ENCODE peak calls at places on chromosomes 5 and 9, in four cellular contexts. N, P, J and I are unnamed samples.

GRCh38 chr5:107381189-107381856 is 289.4 kb downstream of the EFNA5 start:
- DNase-seq in N (no peak), P (peak), J (peak), I (no peak)

GRCh38 chr5:72597456-72597948 is 90.3 kb upstream of the ZNF366 start:
- DNase-seq in N (no peak), P (peak), J (peak), I (no peak)

GRCh38 chr5:78016831-78017529 is 240.8 kb upstream of the TBCA start:
- DNase-seq in N (no peak), P (no peak), J (no peak), I (no peak)

GRCh38 chr9:75102177-75102790 is 14.0 kb downstream of the OSTF1 start:
- DNase-seq in J (no peak), P (no peak), N (no peak), I (no peak)

GRCh38 chr9:136576269-136576626 is 30.4 kb upstream of the NOTCH1 start:
- DNase-seq in N (no peak), J (peak), P (peak), I (no peak)

GRCh38 chr9:110192531-110193326 is 15.2 kb downstream of the C9orf152 start:
- DNase-seq in P (peak), J (no peak), N (peak), I (peak)

GRCh38 chr5:40841068-40841805 is at the start of gene CARD6:
- DNase-seq in J (no peak), N (no peak), P (peak), I (no peak)

GRCh38 chr9:128091144-128091543 is 23.1 kb downstream of the SLC25A25 start:
- DNase-seq in P (peak), J (peak), N (peak), I (peak)

GRCh38 chr5:170623576-170624181 is 119.9 kb downstream of the KCNIP1 start:
- DNase-seq in J (peak), P (peak), N (no peak), I (peak)

GRCh38 chr5:14445581-14446290 is 135.9 kb upstream of the OTULINL start:
- DNase-seq in P (peak), J (peak), N (peak), I (peak)

GRCh38 chr5:133508314-133508713 is 104.0 kb downstream of the FSTL4 start:
- DNase-seq in N (no peak), P (no peak), J (no peak), I (no peak)

GRCh38 chr5:176793736-176794135 is 16.6 kb upstream of the UNC5A start:
- DNase-seq in P (no peak), N (no peak), J (no peak), I (no peak)

GRCh38 chr9:99925542-99925941 is 19.1 kb downstream of the STX17 start:
- DNase-seq in J (no peak), P (no peak), N (no peak), I (no peak)

GRCh38 chr9:2655411-2655901 is 33.9 kb downstream of the VLDLR start:
- DNase-seq in P (peak), N (no peak), J (peak), I (no peak)

GRCh38 chr9:92422611-92423010 is 1.7 kb downstream of the OMD start:
- DNase-seq in J (no peak), N (no peak), P (no peak), I (no peak)
- H3K4me3 ChIP-seq in J (no peak), N (no peak), P (no peak), I (no peak)

GRCh38 chr5:114055318-114055788 is 306.5 kb upstream of the KCNN2 start:
- DNase-seq in J (no peak), P (no peak), N (peak), I (peak)
- H3K4me3 ChIP-seq in J (no peak), P (no peak), N (peak), I (peak)

GRCh38 chr5:75190227-75190626 is 46.5 kb downstream of the ANKRD31 start:
- DNase-seq in N (no peak), P (no peak), J (no peak), I (no peak)
- H3K4me3 ChIP-seq in N (no peak), P (no peak), J (no peak), I (no peak)

GRCh38 chr9:129142115-129142514 is 30.9 kb downstream of the PTPA start:
- DNase-seq in J (no peak), N (no peak), P (no peak), I (no peak)

GRCh38 chr9:129143031-129143441 is 31.8 kb downstream of the PTPA start:
- DNase-seq in P (peak), J (peak), N (peak), I (peak)

GRCh38 chr9:129142536-129142935 is 31.3 kb downstream of the PTPA start:
- DNase-seq in P (no peak), N (no peak), J (no peak), I (no peak)

GRCh38 chr9:129145316-129145715 is 32.7 kb downstream of the IER5L start:
- DNase-seq in P (peak), N (peak), J (no peak), I (no peak)

DNA sequence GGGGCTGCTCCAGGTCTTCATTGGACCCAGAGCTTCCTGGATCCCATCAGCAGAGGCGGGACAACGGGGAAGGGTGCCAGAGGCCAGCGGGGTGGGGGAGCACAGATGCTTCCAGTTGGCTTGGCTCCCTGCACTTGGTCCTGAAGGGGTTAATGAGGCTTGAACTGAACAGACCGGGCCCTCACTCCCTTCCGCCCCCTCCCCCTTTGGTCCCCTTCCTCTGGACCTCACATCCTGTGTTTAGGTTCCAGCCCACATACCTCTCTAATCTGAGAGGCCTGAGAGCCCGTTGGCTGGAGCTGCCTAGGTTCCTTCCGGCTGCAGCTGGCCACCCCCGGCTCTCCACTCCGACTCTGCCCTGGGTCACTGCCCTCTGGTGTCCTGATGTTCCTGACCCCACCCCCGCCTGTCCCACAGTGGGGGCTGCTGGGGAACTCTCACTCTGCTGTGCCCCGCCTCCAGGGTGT is 32.3 kb downstream of the PTPA start:
- DNase-seq in J (no peak), N (peak), P (peak), I (peak)
- H3K4me3 ChIP-seq in J (no peak), N (no peak), P (peak), I (no peak)

DNA sequence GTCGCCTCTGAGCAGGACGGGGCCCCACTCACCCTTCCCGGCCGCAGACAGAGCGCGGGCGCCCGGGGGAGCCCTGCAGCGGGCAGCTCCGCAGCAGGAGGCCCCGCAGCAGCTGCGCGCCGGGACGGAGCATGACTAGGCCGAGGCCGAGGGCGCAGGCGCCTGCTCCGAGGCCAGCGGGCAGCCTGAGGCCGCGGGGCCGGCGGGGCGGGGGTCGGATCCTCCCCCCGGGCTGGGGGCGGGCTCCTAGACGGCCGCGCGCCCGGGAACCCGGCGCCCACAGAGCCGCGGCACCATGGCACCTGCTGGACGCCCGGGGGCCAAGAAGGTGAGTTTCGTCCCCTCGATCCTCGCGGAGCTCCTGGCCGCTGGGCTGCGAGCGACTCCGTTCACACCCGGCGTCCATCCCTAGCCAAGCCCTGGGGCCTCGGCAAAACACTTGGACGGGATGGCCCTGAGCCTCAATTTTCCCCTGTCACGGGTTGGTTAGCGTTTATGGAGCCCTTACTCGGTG is at the start of the genes BHMT2 and DMGDH:
- DNase-seq in P (no peak), N (peak), J (no peak), I (peak)
- H3K4me3 ChIP-seq in P (peak), N (peak), J (peak), I (peak)

GRCh38 chr5:135833961-135834638 is 363 bp upstream of the SLC25A48 start:
- DNase-seq in N (no peak), J (no peak), P (peak), I (peak)
- H3K4me3 ChIP-seq in N (no peak), J (peak), P (peak), I (no peak)

DNA sequence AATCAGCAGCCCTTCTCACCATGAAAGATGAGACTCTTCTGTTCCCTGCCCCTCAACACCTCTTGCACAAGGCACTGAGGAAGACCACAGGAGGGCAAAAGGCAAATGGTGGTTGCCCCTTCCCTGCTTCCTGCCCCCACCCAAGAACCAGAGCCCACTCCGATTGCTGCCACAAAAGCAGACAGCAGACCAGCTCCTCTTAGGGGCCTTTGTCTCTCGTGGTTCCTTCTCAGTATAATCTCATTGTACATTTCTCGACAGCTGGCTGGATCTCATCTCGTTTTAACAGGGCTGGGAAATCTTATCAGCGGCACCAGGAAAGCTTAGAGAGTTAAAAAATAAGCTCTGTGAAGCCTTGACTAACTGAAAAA is 1.1 kb downstream of the MVB12B start:
- DNase-seq in J (no peak), N (no peak), P (no peak), I (no peak)
- H3K4me3 ChIP-seq in J (peak), N (peak), P (peak), I (peak)

DNA sequence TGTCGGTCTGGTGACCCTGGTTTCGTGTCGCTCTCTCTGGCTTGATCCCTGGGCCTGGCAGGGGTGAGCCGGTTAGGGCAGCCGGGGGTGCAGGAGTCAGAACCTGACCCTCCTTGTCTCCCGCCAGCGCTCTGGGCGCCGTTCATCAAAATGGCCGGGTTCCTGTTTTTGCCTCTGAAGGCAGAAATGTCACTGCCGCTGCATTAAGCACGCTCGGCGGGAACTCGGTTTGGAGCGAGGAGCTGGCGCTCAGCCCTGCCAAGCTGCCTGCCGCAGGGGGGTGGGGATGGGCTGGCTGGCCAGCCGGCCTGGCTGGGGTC is 63.7 kb downstream of the CXXC5 start:
- DNase-seq in J (no peak), N (no peak), P (no peak), I (no peak)
- H3K4me3 ChIP-seq in J (no peak), N (no peak), P (peak), I (peak)